ENCODE peak calls at places on chromosomes 2 and 18, in five cellular contexts. Z is H7; Y is lower lobe of right lung; N is stimulated activated CD4-positive, alpha-beta T cell treated with anti-CD3 and anti-CD28 coated beads, Interleukin-4, amount 100 ng/mL, for 4 hours; I is stomach. L is an unnamed sample.

GRCh38 chr18:61888622-61889021 is 4.2 kb downstream of the RNF152 start:
- DNase-seq in Z (no peak), Y (no peak), N (no peak), I (no peak), L (no peak)

GRCh38 chr2:110114007-110114591 is 1.5 kb downstream of the MALL start:
- DNase-seq in Z (no peak), Y (peak), N (no peak), I (no peak), L (peak)

GRCh38 chr2:30323499-30323898 is 92.2 kb downstream of the LBH start:
- DNase-seq in Z (no peak), Y (no peak), N (no peak), I (no peak), L (no peak)

GRCh38 chr2:3641841-3642421 is 16.1 kb upstream of the ALLC start:
- DNase-seq in Z (peak), Y (no peak), N (no peak), I (peak), L (no peak)

GRCh38 chr2:108239786-108240185 is at the start of gene SULT1C3:
- DNase-seq in Z (no peak), Y (no peak), N (no peak), I (no peak), L (no peak)

GRCh38 chr2:164810843-164811242 is 30.8 kb downstream of the COBLL1 start:
- DNase-seq in Z (no peak), Y (no peak), N (no peak), I (no peak), L (no peak)

GRCh38 chr2:239459056-239459455 is 58.2 kb upstream of the HDAC4 start:
- DNase-seq in Z (peak), Y (no peak), N (no peak), I (peak), L (no peak)

GRCh38 chr2:8122506-8122898 is 559.4 kb upstream of the ID2 start:
- DNase-seq in Z (no peak), Y (no peak), N (no peak), I (no peak), L (no peak)

GRCh38 chr2:19775838-19776237 is 125.9 kb downstream of the TTC32 start:
- DNase-seq in Z (no peak), Y (no peak), N (no peak), I (no peak), L (no peak)

GRCh38 chr2:111202266-111203040 is 81.7 kb downstream of the BCL2L11 start:
- DNase-seq in Z (no peak), Y (no peak), N (no peak), I (no peak), L (no peak)

GRCh38 chr2:241317391-241317790 is 1.7 kb downstream of the SEPTIN2 start:
- DNase-seq in Z (no peak), Y (no peak), N (no peak), I (no peak), L (no peak)

GRCh38 chr18:12659904-12660605 is 2.1 kb upstream of the SPIRE1 start:
- DNase-seq in Z (peak), Y (no peak), N (peak), I (peak), L (peak)

GRCh38 chr2:66577331-66578041 is 142.6 kb downstream of the MEIS1 start:
- DNase-seq in Z (peak), Y (no peak), N (no peak), I (no peak), L (peak)

GRCh38 chr18:9765505-9765904 is 57.4 kb downstream of the RAB31 start:
- DNase-seq in Z (no peak), Y (no peak), N (no peak), I (no peak), L (no peak)

GRCh38 chr2:10772868-10773215 is 39.7 kb downstream of the PDIA6 start:
- DNase-seq in Z (peak), Y (no peak), N (no peak), I (peak), L (no peak)

GRCh38 chr2:127196998-127197397 is 23.1 kb downstream of the CYP27C1 start:
- DNase-seq in Z (peak), Y (no peak), N (no peak), I (no peak), L (peak)

GRCh38 chr2:183123117-183123958 is 905 bp upstream of the NUP35 start:
- DNase-seq in Z (no peak), Y (no peak), N (no peak), I (no peak), L (no peak)

GRCh38 chr2:241560883-241561474 is 2.4 kb downstream of the BOK start:
- DNase-seq in Z (peak), Y (no peak), N (no peak), I (peak), L (peak)

GRCh38 chr2:181189932-181190331 is 209.5 kb downstream of the UBE2E3 start:
- DNase-seq in Z (no peak), Y (no peak), N (no peak), I (no peak), L (no peak)

GRCh38 chr2:168596881-168597280 is 140.8 kb downstream of the CERS6 start:
- DNase-seq in Z (no peak), Y (no peak), N (no peak), I (no peak), L (no peak)

GRCh38 chr2:157302492-157303099 is 23.0 kb downstream of the ERMN start:
- DNase-seq in Z (peak), Y (no peak), N (no peak), I (no peak), L (no peak)

GRCh38 chr2:4272261-4272858 is 569.0 kb downstream of the DCDC2C start:
- DNase-seq in Z (no peak), Y (no peak), N (no peak), I (no peak), L (no peak)

L was measured in PC-9.